ENCODE peak calls at places on chromosomes 6 and 20, in ten cellular contexts. P, X, D, I, H, E, N, U, G and C are unnamed samples.

GRCh38 chr20:40663991-40664880 is 24.8 kb downstream of the MAFB start:
- DNase-seq in X (no peak), U (no peak), D (no peak), H (no peak), N (no peak), I (no peak), G (no peak), P (no peak), E (no peak), C (no peak)

GRCh38 chr6:119581220-119581619 is 231.7 kb upstream of the MAN1A1 start:
- DNase-seq in U (no peak), D (no peak), N (no peak), X (no peak), H (no peak), I (no peak), E (no peak), P (no peak), G (no peak), C (no peak)

GRCh38 chr20:47354710-47355488 is 1.6 kb downstream of the ZMYND8 start:
- DNase-seq in U (no peak), I (no peak), G (peak), N (no peak), X (no peak), D (no peak), P (no peak), E (no peak), H (no peak), C (no peak)

GRCh38 chr6:151948007-151948745 is 140.7 kb downstream of the ESR1 start:
- DNase-seq in N (no peak), U (peak), H (no peak), P (no peak), E (no peak), I (no peak), X (no peak), G (no peak), D (no peak), C (no peak)

GRCh38 chr6:133341607-133342158 is 100.5 kb downstream of the EYA4 start:
- DNase-seq in X (no peak), N (no peak), I (no peak), E (no peak), P (no peak), G (peak), U (no peak), D (no peak), H (no peak), C (peak)

GRCh38 chr6:27091661-27092315 is 155.7 kb upstream of the PRSS16 start:
- DNase-seq in D (peak), N (no peak), H (no peak), U (peak), G (peak), I (no peak), P (peak), X (no peak), E (no peak), C (no peak)

GRCh38 chr6:41021832-41022231 is 17.2 kb downstream of the UNC5CL start:
- DNase-seq in N (no peak), P (no peak), D (no peak), U (no peak), X (no peak), H (peak), E (no peak), I (no peak), G (peak), C (no peak)

GRCh38 chr6:169266746-169267629 is 13.3 kb upstream of the THBS2 start:
- DNase-seq in U (no peak), E (no peak), I (no peak), D (no peak), P (no peak), G (no peak), X (no peak), H (no peak), N (no peak), C (no peak)

GRCh38 chr6:153043719-153044118 is 41.2 kb upstream of the MTRF1L start:
- DNase-seq in G (no peak), N (no peak), P (no peak), I (no peak), H (peak), D (no peak), E (no peak), U (no peak), X (no peak), C (no peak)

GRCh38 chr6:167410510-167410909 is 85.6 kb downstream of the TTLL2 start:
- DNase-seq in D (no peak), X (no peak), I (no peak), N (no peak), H (no peak), E (no peak), P (no peak), U (no peak), G (no peak), C (no peak)

GRCh38 chr20:1328680-1329330 is at the start of gene SDCBP2:
- DNase-seq in X (no peak), P (no peak), U (no peak), D (peak), G (no peak), I (no peak), N (no peak), H (peak), E (no peak), C (no peak)

GRCh38 chr6:118667988-118668387 is 16.6 kb upstream of the CEP85L start:
- DNase-seq in H (no peak), G (peak), X (no peak), D (no peak), I (no peak), P (no peak), U (no peak), E (no peak), N (no peak), C (no peak)